ENCODE peak calls at places on chromosomes 4 and X, in five cellular contexts. C is A549, Y is uterus, R is transverse colon, Z is GM12878. A is an unnamed sample.

GRCh38 chrX:110167952-110168451 is 149.9 kb downstream of the AMMECR1 start:
- DNase-seq in C (peak), Y (no peak), R (peak), Z (no peak), A (no peak)

GRCh38 chr4:186190456-186191265 is 706 bp upstream of the CYP4V2 start:
- DNase-seq in C (no peak), Y (no peak), R (peak), Z (no peak), A (no peak)

GRCh38 chrX:40773809-40774208 is 38.5 kb upstream of the MED14 start:
- DNase-seq in C (peak), Y (no peak), R (no peak), Z (no peak), A (no peak)

GRCh38 chr4:146318894-146319293 is 104.6 kb downstream of the REELD1 start:
- DNase-seq in C (no peak), Y (no peak), R (no peak), Z (no peak), A (no peak)

GRCh38 chr4:85084371-85085170 is 118.1 kb upstream of the WDFY3 start:
- DNase-seq in C (peak), Y (no peak), R (no peak), Z (no peak), A (peak)

GRCh38 chr4:140681201-140681600 is 75.0 kb downstream of the TBC1D9 start:
- DNase-seq in C (no peak), Y (no peak), R (no peak), Z (no peak), A (no peak)

GRCh38 chrX:55450259-55450658 is 1.7 kb upstream of the MAGEH1 start:
- DNase-seq in C (peak), Y (no peak), R (no peak), Z (no peak), A (no peak)

GRCh38 chrX:65697915-65698796 is 30.7 kb downstream of the MSN start:
- DNase-seq in C (no peak), Y (no peak), R (peak), Z (peak), A (peak)

GRCh38 chrX:12138366-12139313 is at the start of gene FRMPD4:
- DNase-seq in C (peak), Y (no peak), R (no peak), Z (no peak), A (peak)

GRCh38 chrX:14026121-14026520 is 3.6 kb downstream of the GEMIN8 start:
- DNase-seq in C (no peak), Y (no peak), R (no peak), Z (no peak), A (no peak)

GRCh38 chrX:149851864-149852263 is 29.1 kb upstream of the MAGEA8 start:
- DNase-seq in C (no peak), Y (no peak), R (no peak), Z (no peak), A (no peak)

GRCh38 chrX:111169141-111169540 is 73.2 kb downstream of the PAK3 start:
- DNase-seq in C (no peak), Y (no peak), R (no peak), Z (no peak), A (no peak)

GRCh38 chr4:65917486-65917885 is 247.2 kb upstream of the EPHA5 start:
- DNase-seq in C (no peak), Y (no peak), R (no peak), Z (no peak), A (no peak)

GRCh38 chr4:156085073-156085472 is 131.4 kb upstream of the CTSO start:
- DNase-seq in C (no peak), Y (no peak), R (no peak), Z (no peak), A (no peak)

GRCh38 chr4:182286035-182286434 is 42.8 kb downstream of the TENM3 start:
- DNase-seq in C (no peak), Y (no peak), R (no peak), Z (no peak), A (no peak)

GRCh38 chr4:118814901-118815300 is 21.0 kb downstream of the SEC24D start:
- DNase-seq in C (no peak), Y (no peak), R (no peak), Z (no peak), A (no peak)

GRCh38 chr4:127503111-127503510 is 129.6 kb upstream of the INTU start:
- DNase-seq in C (no peak), Y (no peak), R (no peak), Z (no peak), A (no peak)

GRCh38 chr4:16893141-16893571 is 5.3 kb downstream of the LDB2 start:
- DNase-seq in C (no peak), Y (no peak), R (no peak), Z (no peak), A (no peak)

GRCh38 chr4:140947507-140947906 is 185.8 kb downstream of the RNF150 start:
- DNase-seq in C (peak), Y (no peak), R (peak), Z (no peak), A (no peak)

GRCh38 chr4:155570661-155571060 is 96.0 kb upstream of the GUCY1A1 start:
- DNase-seq in C (no peak), Y (no peak), R (no peak), Z (no peak), A (no peak)

GRCh38 chr4:138898282-138898681 is 117.3 kb upstream of the NOCT start:
- DNase-seq in C (no peak), Y (no peak), R (no peak), Z (no peak), A (no peak)

GRCh38 chr4:137806420-137806819 is 274.1 kb upstream of the PCDH18 start:
- DNase-seq in C (no peak), Y (no peak), R (no peak), Z (no peak), A (no peak)

GRCh38 chr4:92445127-92445526 is 141.4 kb downstream of the GRID2 start:
- DNase-seq in C (no peak), Y (no peak), R (no peak), Z (no peak), A (no peak)

DNA sequence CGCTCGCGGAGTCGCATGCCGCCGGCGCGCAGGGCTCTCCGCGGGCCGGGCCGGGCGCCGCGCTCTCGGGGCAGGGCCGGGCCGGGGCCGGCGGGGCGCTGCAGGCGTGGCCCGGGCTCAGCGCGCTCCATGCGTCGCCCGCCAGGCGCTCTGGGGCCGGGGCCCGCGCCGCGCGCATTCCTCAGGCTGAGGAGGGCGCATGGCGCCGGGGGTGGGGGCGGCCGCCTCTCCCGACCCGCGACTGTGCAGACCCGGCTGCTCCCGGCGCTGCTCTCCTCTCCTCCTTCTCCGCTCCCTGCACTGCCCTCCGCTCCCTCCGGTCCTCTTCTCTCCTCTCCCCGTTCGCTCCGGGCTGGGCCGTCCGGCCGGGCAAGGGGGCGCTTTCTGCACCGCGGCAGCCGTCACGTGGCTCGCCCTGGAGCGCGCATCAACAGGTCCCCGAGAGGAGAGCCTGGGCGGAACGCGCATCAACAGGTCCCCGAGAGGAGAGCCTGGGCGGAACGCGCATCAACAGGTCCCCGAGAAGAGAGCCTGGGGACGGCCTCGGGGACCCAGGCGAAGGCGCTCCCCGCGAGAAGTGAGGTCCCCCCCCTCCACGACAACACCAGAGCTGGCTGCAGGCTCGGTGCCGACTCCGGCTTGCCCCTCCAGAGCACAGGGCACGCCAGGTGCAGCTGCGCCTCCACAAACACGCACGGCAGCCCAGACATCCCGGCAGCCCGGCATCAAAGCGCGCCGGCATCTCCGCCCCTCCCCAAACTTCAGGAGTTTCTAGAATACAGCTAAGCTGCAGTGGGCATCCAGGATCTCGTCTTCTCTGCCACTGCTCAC is 12.9 kb downstream of the PPP2R3B start:
- DNase-seq in C (peak), Y (no peak), R (no peak), Z (no peak), A (peak)
- H3K4me3 ChIP-seq in C (peak), Y (peak), R (no peak), Z (no peak), A (no peak)

GRCh38 chr4:74097631-74098550 is 1.1 kb downstream of the CXCL2 start:
- DNase-seq in C (peak), Y (no peak), R (peak), Z (no peak), A (no peak)

GRCh38 chr4:74095886-74096264 is 3.1 kb downstream of the CXCL2 start:
- DNase-seq in C (no peak), Y (no peak), R (no peak), Z (no peak), A (no peak)

GRCh38 chr4:74095482-74095881 is 3.5 kb downstream of the CXCL2 start:
- DNase-seq in C (peak), Y (no peak), R (no peak), Z (no peak), A (no peak)

GRCh38 chr4:74097161-74097560 is 1.8 kb downstream of the CXCL2 start:
- DNase-seq in C (no peak), Y (no peak), R (no peak), Z (no peak), A (no peak)

GRCh38 chr4:74096265-74096980 is 2.6 kb downstream of the CXCL2 start:
- DNase-seq in C (peak), Y (no peak), R (no peak), Z (no peak), A (no peak)
- H3K4me3 ChIP-seq in C (peak), Y (no peak), R (no peak), Z (no peak), A (no peak)

DNA sequence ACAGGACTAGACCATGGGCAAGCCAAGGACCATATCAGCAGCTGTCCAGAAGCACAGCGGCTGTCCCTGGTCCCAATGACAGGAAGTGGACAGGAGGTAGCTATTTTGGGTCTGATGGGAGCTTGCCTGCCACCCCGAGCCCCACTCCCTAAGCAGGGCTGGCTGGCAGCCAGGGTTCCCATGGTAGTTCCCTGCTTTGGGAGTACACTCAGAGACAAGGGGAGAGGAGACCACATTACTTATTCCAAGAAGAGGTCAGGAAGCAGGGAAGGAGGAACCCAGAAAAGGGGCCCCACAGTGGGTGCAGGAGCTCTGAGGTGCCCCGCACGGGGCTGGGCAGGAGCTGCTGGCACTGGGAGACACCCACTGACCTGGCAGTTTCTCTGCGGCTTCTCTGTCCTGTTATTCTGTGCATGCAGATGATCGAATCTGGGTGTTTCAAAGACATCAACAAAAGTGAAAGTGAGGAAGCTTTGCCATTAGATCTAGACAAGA is 36.3 kb downstream of the HTT-AS start:
- DNase-seq in C (no peak), Y (no peak), R (no peak), Z (no peak), A (peak)
- H3K4me3 ChIP-seq in C (no peak), Y (peak), R (no peak), Z (peak), A (peak)

GRCh38 chrX:77894921-77895886 is at the start of gene MAGT1:
- DNase-seq in C (peak), Y (peak), R (peak), Z (peak), A (peak)

GRCh38 chrX:77901506-77901905 is 2.2 kb downstream of the COX7B start:
- DNase-seq in C (no peak), Y (no peak), R (no peak), Z (no peak), A (no peak)

GRCh38 chrX:77899081-77899828 is at the start of gene COX7B:
- DNase-seq in C (peak), Y (peak), R (peak), Z (peak), A (peak)

DNA sequence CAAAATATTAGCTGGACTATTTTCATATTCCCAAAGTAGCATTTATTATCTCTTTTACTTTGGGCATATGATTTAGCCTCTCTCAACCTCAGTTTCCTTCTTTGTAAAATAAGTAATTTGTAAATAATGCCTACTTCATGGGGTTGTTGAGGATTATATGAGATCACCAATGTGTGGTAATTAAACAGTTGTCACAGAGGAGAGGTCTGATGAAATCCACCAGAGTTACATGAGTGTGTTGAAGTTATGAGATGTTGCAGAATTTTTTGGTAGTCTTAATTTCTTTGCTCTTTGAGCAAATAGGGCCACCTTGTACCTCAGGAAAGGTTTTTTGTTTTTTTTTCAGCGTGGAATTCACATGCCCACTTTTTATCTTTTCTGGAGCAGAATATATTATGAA is 1.4 kb downstream of the COX7B start:
- DNase-seq in C (no peak), Y (no peak), R (no peak), Z (no peak), A (no peak)
- H3K4me3 ChIP-seq in C (peak), Y (peak), R (peak), Z (peak), A (peak)

GRCh38 chr4:54909964-54910363 is 215.4 kb downstream of the KDR start:
- DNase-seq in C (no peak), Y (no peak), R (no peak), Z (no peak), A (no peak)
- H3K4me3 ChIP-seq in C (no peak), Y (no peak), R (no peak), Z (no peak), A (no peak)

DNA sequence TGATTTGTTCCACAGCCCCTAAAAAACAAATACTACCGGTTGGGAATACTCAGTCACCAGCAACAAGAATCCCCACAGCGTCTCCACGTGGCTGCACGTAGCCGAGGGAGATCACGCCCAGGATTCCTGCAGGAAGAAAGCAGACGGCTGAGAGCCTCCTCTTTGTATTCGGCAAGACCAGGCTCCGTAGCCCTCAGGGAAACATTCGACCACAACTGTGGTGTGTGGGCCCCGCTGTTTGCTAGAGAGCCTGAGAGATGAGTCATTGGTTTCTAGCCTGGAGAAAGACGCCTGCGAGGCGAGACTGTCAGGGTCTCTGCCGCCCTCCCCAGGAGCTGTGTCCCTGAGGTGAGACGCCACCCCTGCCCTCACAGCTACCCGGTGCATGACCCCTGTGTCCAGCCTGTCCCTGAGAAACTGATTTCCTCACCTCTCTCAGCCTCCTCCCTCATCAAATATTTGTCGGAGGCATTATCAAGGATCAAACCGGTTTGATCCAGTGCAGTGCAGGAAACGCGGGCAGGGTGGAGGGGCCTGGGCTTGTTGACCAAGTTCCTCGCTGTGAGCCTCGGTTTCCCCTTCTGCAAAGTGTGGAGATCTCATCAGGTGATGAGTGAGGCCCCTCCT is 4.7 kb upstream of the S100P start:
- DNase-seq in C (peak), Y (no peak), R (peak), Z (no peak), A (no peak)
- H3K4me3 ChIP-seq in C (no peak), Y (no peak), R (no peak), Z (no peak), A (no peak)

GRCh38 chr4:153223418-153223792 is 19.2 kb downstream of the TRIM2 start:
- DNase-seq in C (no peak), Y (no peak), R (no peak), Z (no peak), A (no peak)

GRCh38 chr4:153222162-153222789 is 18.0 kb downstream of the TRIM2 start:
- DNase-seq in C (no peak), Y (peak), R (peak), Z (no peak), A (peak)

GRCh38 chr4:153220709-153221367 is 16.6 kb downstream of the TRIM2 start:
- DNase-seq in C (no peak), Y (no peak), R (no peak), Z (no peak), A (no peak)

GRCh38 chr4:153222790-153223417 is 18.7 kb downstream of the TRIM2 start:
- DNase-seq in C (no peak), Y (peak), R (peak), Z (no peak), A (peak)

DNA sequence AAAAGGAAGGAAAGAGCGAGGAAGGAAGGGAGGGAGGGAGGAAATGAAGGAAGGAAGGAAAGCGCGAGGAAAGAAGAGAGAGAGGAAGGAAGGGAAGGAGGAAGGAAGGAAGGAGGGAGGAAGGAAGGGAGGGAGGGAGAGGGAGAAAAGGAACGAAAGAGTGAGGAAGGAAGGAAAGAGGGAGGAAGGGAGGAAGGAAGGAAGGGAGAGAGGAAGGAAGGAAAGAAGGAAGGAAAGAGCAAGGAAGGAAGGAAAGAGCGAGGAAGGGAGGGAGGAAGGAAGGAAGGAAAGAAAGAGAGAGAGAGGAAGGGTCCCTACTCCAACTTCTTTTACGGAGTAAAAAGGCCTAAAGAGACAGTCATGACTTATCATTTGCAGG is 17.5 kb downstream of the TRIM2 start:
- DNase-seq in C (no peak), Y (no peak), R (no peak), Z (no peak), A (no peak)
- H3K4me3 ChIP-seq in C (no peak), Y (peak), R (no peak), Z (peak), A (no peak)

GRCh38 chrX:6227445-6227820 is 1.2 kb downstream of the NLGN4X start:
- DNase-seq in C (no peak), Y (no peak), R (no peak), Z (no peak), A (no peak)
- H3K4me3 ChIP-seq in C (no peak), Y (peak), R (no peak), Z (no peak), A (no peak)

GRCh38 chrX:47623540-47624027 is 3.9 kb upstream of the SYN1 start:
- DNase-seq in C (peak), Y (no peak), R (peak), Z (no peak), A (no peak)

GRCh38 chrX:47621851-47622250 is 2.2 kb upstream of the SYN1 start:
- DNase-seq in C (no peak), Y (no peak), R (no peak), Z (no peak), A (no peak)

GRCh38 chrX:47618923-47619485 is 653 bp downstream of the SYN1 start:
- DNase-seq in C (no peak), Y (no peak), R (no peak), Z (no peak), A (no peak)

GRCh38 chrX:47620303-47620685 is 637 bp upstream of the SYN1 start:
- DNase-seq in C (no peak), Y (no peak), R (no peak), Z (no peak), A (no peak)

GRCh38 chrX:47619486-47620302 is at the start of gene SYN1:
- DNase-seq in C (peak), Y (peak), R (peak), Z (no peak), A (peak)
- H3K4me3 ChIP-seq in C (peak), Y (no peak), R (no peak), Z (no peak), A (peak)

A was measured in GM06990.